ENCODE peak calls at places on chromosome 17, in four cellular contexts. Q is CD4-positive, alpha-beta memory T cell; A is MG63; Y is NCI-H1930. N is an unnamed sample.

GRCh38 chr17:79655672-79656290 is 44.9 kb upstream of the RBFOX3 start:
- DNase-seq in A (no peak), Q (no peak), Y (no peak), N (no peak)

GRCh38 chr17:64781013-64781392 is 118.9 kb upstream of the SMURF2 start:
- DNase-seq in A (no peak), Q (no peak), Y (no peak), N (no peak)

GRCh38 chr17:11797803-11798202 is 199.5 kb downstream of the ZNF18 start:
- DNase-seq in A (no peak), Y (no peak), Q (no peak), N (no peak)

GRCh38 chr17:2905697-2906595 is 109.7 kb downstream of the RAP1GAP2 start:
- DNase-seq in Q (no peak), Y (no peak), A (no peak), N (no peak)

GRCh38 chr17:21163101-21163500 is 36.3 kb downstream of the DHRS7B start:
- DNase-seq in A (no peak), Q (no peak), Y (no peak), N (no peak)

GRCh38 chr17:82495844-82496528 is 23.5 kb upstream of the FOXK2 start:
- DNase-seq in A (no peak), Y (peak), Q (no peak), N (no peak)

GRCh38 chr17:30236807-30237206 is 1.3 kb upstream of the SLC6A4 start:
- DNase-seq in Q (no peak), A (peak), Y (no peak), N (peak)

GRCh38 chr17:28306954-28307401 is 12.0 kb upstream of the TMEM97 start:
- DNase-seq in Y (no peak), Q (no peak), A (no peak), N (no peak)

GRCh38 chr17:30021708-30022317 is 80.4 kb downstream of the EFCAB5 start:
- DNase-seq in Y (no peak), A (peak), Q (peak), N (peak)

GRCh38 chr17:73956169-73956568 is 247.3 kb upstream of the RPL38 start:
- DNase-seq in Y (no peak), Q (no peak), A (no peak), N (peak)

GRCh38 chr17:48570325-48571023 is 7.7 kb downstream of the HOXB4 start:
- DNase-seq in Q (no peak), A (no peak), Y (no peak), N (no peak)

GRCh38 chr17:75601057-75601987 is 13.7 kb downstream of the MYO15B start:
- DNase-seq in Q (peak), Y (peak), A (peak), N (peak)

GRCh38 chr17:54901230-54901847 is 687 bp downstream of the TOM1L1 start:
- DNase-seq in A (peak), Q (no peak), Y (no peak), N (peak)

GRCh38 chr17:54524501-54524900 is 376.2 kb upstream of the TOM1L1 start:
- DNase-seq in Y (no peak), Q (no peak), A (no peak), N (no peak)

GRCh38 chr17:76399175-76400172 is 15.1 kb downstream of the SPHK1 start:
- DNase-seq in A (no peak), Q (no peak), Y (no peak), N (no peak)

GRCh38 chr17:6475411-6475810 is 31.2 kb downstream of the PIMREG start:
- DNase-seq in Q (no peak), Y (no peak), A (no peak), N (no peak)

GRCh38 chr17:69223809-69224208 is 4.8 kb downstream of the ABCA10 start:
- DNase-seq in A (no peak), Y (peak), Q (no peak), N (peak)

GRCh38 chr17:49681336-49681735 is 3.4 kb upstream of the SPOP start:
- DNase-seq in Q (no peak), Y (no peak), A (no peak), N (no peak)

GRCh38 chr17:21125862-21126261 is 902 bp upstream of the DHRS7B start:
- DNase-seq in Q (peak), Y (no peak), A (no peak), N (no peak)

GRCh38 chr17:17783825-17784598 is 52.8 kb downstream of the SREBF1 start:
- DNase-seq in Q (peak), A (no peak), Y (no peak), N (peak)

GRCh38 chr17:83186751-83187421 is 107.5 kb downstream of the METRNL start:
- DNase-seq in Y (no peak), A (no peak), Q (no peak), N (no peak)

GRCh38 chr17:37060966-37061365 is 112.2 kb downstream of the AATF start:
- DNase-seq in Q (no peak), A (no peak), Y (no peak), N (no peak)

GRCh38 chr17:15886804-15887203 is 58.1 kb upstream of the ADORA2B start:
- DNase-seq in A (peak), Y (no peak), Q (no peak), N (no peak)

GRCh38 chr17:1107777-1108559 is 71.8 kb downstream of the ABR start:
- DNase-seq in Y (no peak), Q (peak), A (no peak), N (no peak)

GRCh38 chr17:43468746-43469544 is 14.8 kb upstream of the DHX8 start:
- DNase-seq in Q (no peak), Y (no peak), A (peak), N (peak)

GRCh38 chr17:66777689-66778225 is 57.2 kb upstream of the CACNG5 start:
- DNase-seq in Q (no peak), A (no peak), Y (no peak), N (no peak)

GRCh38 chr17:69872675-69873262 is 202.3 kb upstream of the KCNJ16 start:
- DNase-seq in Q (no peak), Y (no peak), A (no peak), N (no peak)

GRCh38 chr17:50165867-50166517 is at the start of gene SGCA:
- DNase-seq in A (no peak), Y (no peak), Q (peak), N (no peak)

GRCh38 chr17:247767-248166 is 66.3 kb upstream of the DOC2B start:
- DNase-seq in A (no peak), Q (no peak), Y (no peak), N (no peak)

GRCh38 chr17:79741751-79742588 is 11.2 kb downstream of the ENPP7 start:
- DNase-seq in A (peak), Y (peak), Q (no peak), N (peak)

GRCh38 chr17:32518856-32519768 is 32.3 kb downstream of the CDK5R1 start:
- DNase-seq in A (peak), Y (peak), Q (peak), N (peak)

GRCh38 chr17:31743767-31744166 is 115.3 kb downstream of the COPRS start:
- DNase-seq in Q (no peak), A (peak), Y (no peak), N (no peak)

GRCh38 chr17:8855477-8856204 is 11.8 kb downstream of the PIK3R6 start:
- DNase-seq in A (no peak), Y (no peak), Q (no peak), N (no peak)